ENCODE peak calls at places on chromosome 16, in eight cellular contexts. Z is CD8-positive, alpha-beta memory T cell; Q is testis; T is skeletal muscle cell; D is hepatocyte; J is AG09309; U is K562; K is tibial artery. S is an unnamed sample.

GRCh38 chr16:27107185-27107592 is 40.5 kb downstream of the C16orf82 start:
- DNase-seq in Z (no peak), Q (no peak), T (no peak), D (peak), J (no peak), U (peak), K (no peak), S (no peak)

GRCh38 chr16:14011006-14011405 is 60.1 kb upstream of the MRTFB start:
- DNase-seq in Z (no peak), Q (no peak), T (no peak), D (no peak), J (no peak), U (no peak), K (no peak), S (no peak)

GRCh38 chr16:1046271-1046955 is 26.1 kb upstream of the SSTR5 start:
- DNase-seq in Z (no peak), Q (no peak), T (no peak), D (no peak), J (no peak), U (no peak), K (no peak), S (no peak)

GRCh38 chr16:4052801-4053662 is 63.2 kb downstream of the ADCY9 start:
- DNase-seq in Z (no peak), Q (peak), T (no peak), D (no peak), J (peak), U (no peak), K (peak), S (no peak)

GRCh38 chr16:64094992-64095579 is 1026.8 kb downstream of the CDH11 start:
- DNase-seq in Z (no peak), Q (no peak), T (peak), D (no peak), J (peak), U (no peak), K (no peak), S (no peak)

GRCh38 chr16:64975821-64976220 is 146.0 kb downstream of the CDH11 start:
- DNase-seq in Z (no peak), Q (no peak), T (no peak), D (no peak), J (no peak), U (no peak), K (no peak), S (no peak)

GRCh38 chr16:27199747-27200146 is 3.6 kb upstream of the KDM8 start:
- DNase-seq in Z (no peak), Q (no peak), T (no peak), D (no peak), J (no peak), U (no peak), K (no peak), S (no peak)

GRCh38 chr16:55058576-55058975 is 127.9 kb downstream of the IRX5 start:
- DNase-seq in Z (no peak), Q (no peak), T (no peak), D (no peak), J (no peak), U (no peak), K (no peak), S (no peak)

GRCh38 chr16:23702951-23703350 is 10.1 kb downstream of the ERN2 start:
- DNase-seq in Z (no peak), Q (no peak), T (no peak), D (no peak), J (no peak), U (no peak), K (no peak), S (no peak)

GRCh38 chr16:3819741-3820724 is 60.5 kb downstream of the CREBBP start:
- DNase-seq in Z (no peak), Q (peak), T (peak), D (peak), J (peak), U (peak), K (no peak), S (no peak)

GRCh38 chr16:31460582-31461002 is 1.3 kb downstream of the ARMC5 start:
- DNase-seq in Z (no peak), Q (no peak), T (no peak), D (peak), J (peak), U (peak), K (no peak), S (no peak)

GRCh38 chr16:78611318-78611717 is 511.9 kb downstream of the WWOX start:
- DNase-seq in Z (no peak), Q (no peak), T (no peak), D (no peak), J (no peak), U (no peak), K (no peak), S (no peak)

GRCh38 chr16:583815-584591 is 5.9 kb upstream of the RAB40C start:
- DNase-seq in Z (no peak), Q (no peak), T (no peak), D (no peak), J (no peak), U (no peak), K (no peak), S (peak)

GRCh38 chr16:28304214-28304613 is 11.9 kb downstream of the SBK1 start:
- DNase-seq in Z (no peak), Q (peak), T (no peak), D (peak), J (no peak), U (peak), K (no peak), S (peak)

GRCh38 chr16:46885960-46886763 is 2.0 kb downstream of the GPT2 start:
- DNase-seq in Z (no peak), Q (peak), T (peak), D (peak), J (no peak), U (no peak), K (no peak), S (no peak)

GRCh38 chr16:31696968-31697743 is 169.5 kb downstream of the AHSP start:
- DNase-seq in Z (no peak), Q (no peak), T (peak), D (peak), J (peak), U (peak), K (no peak), S (peak)

GRCh38 chr16:25838724-25839186 is 147.0 kb downstream of the HS3ST4 start:
- DNase-seq in Z (no peak), Q (peak), T (peak), D (peak), J (peak), U (peak), K (no peak), S (peak)

GRCh38 chr16:30028438-30029093 is 2.5 kb downstream of the TLCD3B start:
- DNase-seq in Z (no peak), Q (peak), T (no peak), D (peak), J (no peak), U (peak), K (no peak), S (peak)

GRCh38 chr16:82761236-82761635 is 134.5 kb downstream of the CDH13 start:
- DNase-seq in Z (no peak), Q (peak), T (peak), D (no peak), J (peak), U (no peak), K (peak), S (no peak)

GRCh38 chr16:29992371-29992967 is 2.9 kb downstream of the HIRIP3 start:
- DNase-seq in Z (no peak), Q (peak), T (no peak), D (no peak), J (no peak), U (peak), K (no peak), S (no peak)

GRCh38 chr16:24983521-24983920 is 31.6 kb downstream of the ARHGAP17 start:
- DNase-seq in Z (no peak), Q (no peak), T (no peak), D (no peak), J (no peak), U (no peak), K (no peak), S (no peak)

GRCh38 chr16:78563905-78564304 is 464.5 kb downstream of the WWOX start:
- DNase-seq in Z (no peak), Q (no peak), T (no peak), D (no peak), J (no peak), U (no peak), K (no peak), S (no peak)

GRCh38 chr16:66508914-66509496 is 40.9 kb downstream of the TK2 start:
- DNase-seq in Z (no peak), Q (no peak), T (no peak), D (no peak), J (no peak), U (no peak), K (no peak), S (no peak)

GRCh38 chr16:28052274-28053128 is 11.0 kb downstream of the GSG1L start:
- DNase-seq in Z (no peak), Q (no peak), T (no peak), D (no peak), J (no peak), U (no peak), K (no peak), S (no peak)

GRCh38 chr16:87160218-87160617 is 157.0 kb downstream of the C16orf95 start:
- DNase-seq in Z (no peak), Q (peak), T (no peak), D (peak), J (no peak), U (no peak), K (no peak), S (no peak)
- H3K4me3 ChIP-seq in Z (no peak), Q (no peak), T (no peak), D (no peak), J (no peak), U (no peak), K (no peak), S (no peak)

GRCh38 chr16:86578056-86578455 is 293 bp upstream of the FOXL1 start:
- DNase-seq in Z (no peak), Q (no peak), T (peak), D (peak), J (no peak), U (no peak), K (no peak), S (peak)
- H3K4me3 ChIP-seq in Z (no peak), Q (no peak), T (peak), D (no peak), J (no peak), U (no peak), K (peak), S (no peak)

GRCh38 chr16:2370725-2371124 is 30.2 kb upstream of the ABCA3 start:
- DNase-seq in Z (no peak), Q (no peak), T (no peak), D (no peak), J (no peak), U (no peak), K (no peak), S (no peak)

GRCh38 chr16:2372684-2373083 is 32.2 kb upstream of the ABCA3 start:
- DNase-seq in Z (no peak), Q (no peak), T (no peak), D (no peak), J (no peak), U (no peak), K (no peak), S (no peak)

GRCh38 chr16:2366660-2367309 is 26.3 kb upstream of the ABCA3 start:
- DNase-seq in Z (no peak), Q (no peak), T (no peak), D (no peak), J (no peak), U (no peak), K (no peak), S (no peak)

GRCh38 chr16:2374644-2375043 is 34.1 kb upstream of the ABCA3 start:
- DNase-seq in Z (no peak), Q (no peak), T (no peak), D (no peak), J (no peak), U (no peak), K (no peak), S (no peak)

DNA sequence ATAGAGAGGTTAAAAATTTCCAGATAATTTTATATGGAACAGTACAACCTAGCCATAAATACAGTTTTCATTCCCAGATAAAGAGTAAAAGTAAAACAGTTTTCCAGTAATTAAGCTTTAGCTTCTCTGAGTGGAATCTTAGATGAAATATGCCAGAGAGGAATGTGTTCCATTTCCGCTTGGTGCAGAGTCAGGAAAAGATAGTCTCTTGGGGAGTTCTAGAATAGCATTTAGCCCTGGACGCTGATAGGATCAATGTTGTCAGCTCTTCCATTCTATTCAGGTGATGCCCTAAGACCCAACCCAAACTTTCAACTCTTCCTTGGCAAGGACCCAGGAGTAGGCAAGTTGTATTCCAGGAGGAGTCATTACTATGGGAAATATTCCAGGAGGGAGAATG is 30.9 kb upstream of the ABCA3 start:
- DNase-seq in Z (no peak), Q (no peak), T (no peak), D (no peak), J (no peak), U (no peak), K (no peak), S (no peak)
- H3K4me3 ChIP-seq in Z (no peak), Q (no peak), T (no peak), D (no peak), J (no peak), U (no peak), K (no peak), S (no peak)

GRCh38 chr16:68085259-68086071 is at the start of gene NFATC3:
- DNase-seq in Z (peak), Q (peak), T (peak), D (peak), J (peak), U (peak), K (peak), S (peak)

GRCh38 chr16:68084504-68085258 is 489 bp upstream of the NFATC3 start:
- DNase-seq in Z (peak), Q (peak), T (no peak), D (peak), J (no peak), U (peak), K (peak), S (peak)

GRCh38 chr16:68087688-68088087 is 2.5 kb downstream of the NFATC3 start:
- DNase-seq in Z (no peak), Q (no peak), T (no peak), D (no peak), J (no peak), U (no peak), K (no peak), S (no peak)

GRCh38 chr16:68086860-68087268 is 1.7 kb downstream of the NFATC3 start:
- DNase-seq in Z (no peak), Q (no peak), T (no peak), D (no peak), J (no peak), U (peak), K (no peak), S (no peak)

GRCh38 chr16:68086336-68086821 is 1.2 kb downstream of the NFATC3 start:
- DNase-seq in Z (no peak), Q (no peak), T (no peak), D (no peak), J (no peak), U (peak), K (no peak), S (peak)
- H3K4me3 ChIP-seq in Z (peak), Q (peak), T (peak), D (peak), J (peak), U (peak), K (peak), S (peak)

DNA sequence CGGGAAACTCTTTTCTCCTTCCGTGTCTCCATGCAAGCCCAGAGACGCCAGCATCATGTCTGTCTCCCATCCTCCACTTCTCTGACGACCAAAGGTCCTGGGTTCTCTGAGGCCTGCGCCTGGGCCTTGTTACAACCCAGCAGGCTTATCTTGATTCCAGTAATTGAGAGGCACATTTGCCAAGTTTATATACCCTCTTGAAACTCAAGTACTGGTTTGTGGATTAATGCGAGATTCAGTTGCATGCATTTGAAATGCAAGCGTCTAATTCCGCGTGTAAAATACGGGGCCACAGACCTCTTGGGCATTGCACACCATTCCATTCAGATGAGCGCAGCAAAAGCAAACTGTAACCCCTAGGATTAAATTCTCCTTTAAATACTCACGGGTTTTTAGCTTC is 28.7 kb upstream of the CRISPLD2 start:
- DNase-seq in Z (no peak), Q (no peak), T (peak), D (peak), J (peak), U (no peak), K (no peak), S (no peak)
- H3K4me3 ChIP-seq in Z (no peak), Q (no peak), T (no peak), D (no peak), J (no peak), U (no peak), K (no peak), S (no peak)

GRCh38 chr16:73068546-73069401 is 20.8 kb upstream of the ZFHX3 start:
- DNase-seq in Z (no peak), Q (no peak), T (peak), D (no peak), J (peak), U (no peak), K (peak), S (no peak)

GRCh38 chr16:73067671-73068545 is 20.0 kb upstream of the ZFHX3 start:
- DNase-seq in Z (no peak), Q (no peak), T (no peak), D (no peak), J (no peak), U (no peak), K (no peak), S (no peak)

GRCh38 chr16:73065617-73066313 is 17.8 kb upstream of the ZFHX3 start:
- DNase-seq in Z (no peak), Q (no peak), T (no peak), D (no peak), J (no peak), U (no peak), K (peak), S (peak)

GRCh38 chr16:73066321-73066926 is 18.5 kb upstream of the ZFHX3 start:
- DNase-seq in Z (no peak), Q (no peak), T (no peak), D (no peak), J (no peak), U (no peak), K (no peak), S (peak)

DNA sequence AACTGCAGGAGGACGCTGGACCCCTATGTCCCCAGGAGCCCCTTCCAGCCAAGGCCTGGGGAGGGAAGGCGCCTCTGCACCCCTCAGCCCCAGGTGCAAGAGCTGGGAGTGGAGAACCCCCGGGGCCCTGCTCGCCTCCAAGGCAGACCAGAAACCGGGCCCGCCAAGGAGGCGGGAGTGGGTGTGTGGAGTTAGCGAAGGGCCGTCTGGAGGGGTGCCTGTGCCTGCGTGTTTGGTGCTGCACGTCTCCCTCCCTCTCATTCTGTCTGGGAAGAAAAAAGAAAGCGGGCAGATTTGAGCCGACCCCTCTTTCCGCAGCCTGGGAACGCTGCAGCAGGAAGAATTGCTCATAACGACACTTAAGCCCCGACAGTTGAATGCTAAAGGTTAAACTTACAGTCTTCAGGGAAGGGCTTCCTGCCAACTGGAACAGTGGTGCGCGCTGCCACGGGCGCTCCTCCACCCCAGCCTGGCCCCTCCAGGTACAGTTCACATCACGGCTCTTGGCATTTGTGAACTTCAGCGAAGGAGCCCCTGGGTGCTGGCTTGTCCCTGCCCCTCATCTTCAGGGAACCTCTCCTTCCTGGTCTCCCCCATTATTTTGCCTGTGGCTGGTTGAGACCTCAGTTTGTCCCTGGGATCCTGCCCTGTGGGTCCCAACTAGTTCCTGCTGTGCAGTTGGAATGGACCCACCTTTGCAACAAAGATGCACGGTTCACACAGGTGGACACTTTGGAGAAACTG is 19.2 kb upstream of the ZFHX3 start:
- DNase-seq in Z (no peak), Q (no peak), T (peak), D (peak), J (no peak), U (no peak), K (no peak), S (peak)
- H3K4me3 ChIP-seq in Z (no peak), Q (no peak), T (peak), D (no peak), J (no peak), U (no peak), K (peak), S (peak)

GRCh38 chr16:85854935-85855334 is 44.0 kb upstream of the IRF8 start:
- DNase-seq in Z (no peak), Q (no peak), T (no peak), D (no peak), J (no peak), U (no peak), K (no peak), S (no peak)

GRCh38 chr16:85847681-85848601 is 48.4 kb downstream of the COX4I1 start:
- DNase-seq in Z (no peak), Q (no peak), T (no peak), D (peak), J (no peak), U (no peak), K (no peak), S (no peak)

GRCh38 chr16:85853641-85854545 is 45.1 kb upstream of the IRF8 start:
- DNase-seq in Z (no peak), Q (no peak), T (no peak), D (no peak), J (no peak), U (no peak), K (no peak), S (no peak)

GRCh38 chr16:85850344-85850880 is 48.5 kb upstream of the IRF8 start:
- DNase-seq in Z (no peak), Q (no peak), T (no peak), D (no peak), J (no peak), U (peak), K (no peak), S (no peak)

GRCh38 chr16:85851034-85851780 is 47.8 kb upstream of the IRF8 start:
- DNase-seq in Z (no peak), Q (no peak), T (no peak), D (no peak), J (no peak), U (peak), K (no peak), S (no peak)
- H3K4me3 ChIP-seq in Z (no peak), Q (no peak), T (no peak), D (no peak), J (no peak), U (no peak), K (no peak), S (no peak)

GRCh38 chr16:86777098-86777946 is 199.0 kb downstream of the FOXL1 start:
- DNase-seq in Z (no peak), Q (no peak), T (no peak), D (no peak), J (no peak), U (no peak), K (no peak), S (no peak)

GRCh38 chr16:86774931-86775330 is 196.6 kb downstream of the FOXL1 start:
- DNase-seq in Z (no peak), Q (no peak), T (no peak), D (no peak), J (no peak), U (no peak), K (no peak), S (peak)

GRCh38 chr16:86773339-86773715 is 195.0 kb downstream of the FOXL1 start:
- DNase-seq in Z (no peak), Q (no peak), T (no peak), D (no peak), J (no peak), U (no peak), K (no peak), S (no peak)

GRCh38 chr16:86772671-86773338 is 194.5 kb downstream of the FOXL1 start:
- DNase-seq in Z (no peak), Q (no peak), T (peak), D (no peak), J (no peak), U (no peak), K (no peak), S (peak)

GRCh38 chr16:86775401-86775985 is 197.1 kb downstream of the FOXL1 start:
- DNase-seq in Z (no peak), Q (no peak), T (no peak), D (no peak), J (no peak), U (no peak), K (no peak), S (peak)
- H3K4me3 ChIP-seq in Z (no peak), Q (no peak), T (no peak), D (no peak), J (no peak), U (no peak), K (no peak), S (no peak)